ENCODE peak calls at places on chromosomes 6 and 20, in four cellular contexts. C is A549, X is neural progenitor cell, U is ovary. Y is an unnamed sample.

GRCh38 chr20:59006864-59007757 is at the start of gene CTSZ:
- DNase-seq in C (peak), X (peak), U (peak), Y (peak)

GRCh38 chr6:16651871-16652270 is 109.4 kb downstream of the ATXN1 start:
- DNase-seq in C (no peak), X (no peak), U (no peak), Y (no peak)

GRCh38 chr20:57450419-57450818 is 59.2 kb downstream of the RBM38 start:
- DNase-seq in C (no peak), X (no peak), U (no peak), Y (peak)

GRCh38 chr6:170261643-170262480 is 29.0 kb downstream of the DLL1 start:
- DNase-seq in C (no peak), X (no peak), U (peak), Y (no peak)

GRCh38 chr6:50837589-50838445 is 19.1 kb downstream of the TFAP2B start:
- DNase-seq in C (no peak), X (no peak), U (no peak), Y (no peak)

GRCh38 chr20:61045876-61046585 is 206.0 kb upstream of the CDH4 start:
- DNase-seq in C (no peak), X (peak), U (no peak), Y (no peak)

GRCh38 chr20:37680420-37680819 is 13.4 kb upstream of the CTNNBL1 start:
- DNase-seq in C (no peak), X (no peak), U (no peak), Y (no peak)

GRCh38 chr6:6885521-6886088 is 222.2 kb upstream of the RREB1 start:
- DNase-seq in C (no peak), X (no peak), U (no peak), Y (peak)

GRCh38 chr20:61500791-61501321 is 248.8 kb downstream of the CDH4 start:
- DNase-seq in C (no peak), X (no peak), U (no peak), Y (peak)

GRCh38 chr6:34839696-34840352 is 47.9 kb downstream of the BLTP3A start:
- DNase-seq in C (no peak), X (no peak), U (no peak), Y (no peak)

GRCh38 chr6:31825553-31825952 is 2.0 kb upstream of the HSPA1B start:
- DNase-seq in C (no peak), X (no peak), U (no peak), Y (no peak)

GRCh38 chr6:63844287-63844686 is 208.7 kb downstream of the PHF3 start:
- DNase-seq in C (no peak), X (no peak), U (no peak), Y (no peak)

GRCh38 chr6:106215608-106216007 is 110.0 kb downstream of the ATG5 start:
- DNase-seq in C (no peak), X (no peak), U (no peak), Y (no peak)

GRCh38 chr20:53174454-53174853 is 202.3 kb downstream of the TSHZ2 start:
- DNase-seq in C (no peak), X (no peak), U (no peak), Y (no peak)

GRCh38 chr6:3957321-3957720 is 108.1 kb downstream of the FAM50B start:
- DNase-seq in C (no peak), X (no peak), U (no peak), Y (no peak)

GRCh38 chr20:38217791-38218565 is 42.6 kb downstream of the KIAA1755 start:
- DNase-seq in C (peak), X (peak), U (no peak), Y (peak)

GRCh38 chr20:11721411-11721810 is 196.3 kb upstream of the BTBD3 start:
- DNase-seq in C (no peak), X (no peak), U (no peak), Y (no peak)

GRCh38 chr6:158863646-158864045 is 44.5 kb upstream of the EZR start:
- DNase-seq in C (no peak), X (no peak), U (no peak), Y (no peak)

GRCh38 chr6:73704260-73704659 is 8.3 kb downstream of the CD109 start:
- DNase-seq in C (peak), X (no peak), U (no peak), Y (peak)

GRCh38 chr6:169809386-169809785 is 58.0 kb downstream of the ERMARD start:
- DNase-seq in C (no peak), X (no peak), U (no peak), Y (no peak)

GRCh38 chr6:136226674-136227377 is 23.3 kb downstream of the MTFR2 start:
- DNase-seq in C (no peak), X (no peak), U (no peak), Y (no peak)

GRCh38 chr20:47204008-47204745 is 152.3 kb downstream of the ZMYND8 start:
- DNase-seq in C (no peak), X (no peak), U (no peak), Y (peak)

GRCh38 chr6:3372912-3373554 is 83.8 kb downstream of the SLC22A23 start:
- DNase-seq in C (no peak), X (no peak), U (no peak), Y (no peak)

GRCh38 chr6:156865019-156865629 is 87.9 kb downstream of the ARID1B start:
- DNase-seq in C (no peak), X (no peak), U (no peak), Y (peak)

GRCh38 chr6:169321546-169321945 is 67.9 kb upstream of the THBS2 start:
- DNase-seq in C (no peak), X (no peak), U (no peak), Y (no peak)

GRCh38 chr6:19691465-19692167 is 145.6 kb upstream of the ID4 start:
- DNase-seq in C (no peak), X (peak), U (no peak), Y (peak)

GRCh38 chr20:1389703-1390385 is 3.0 kb downstream of the FKBP1A start:
- DNase-seq in C (no peak), X (no peak), U (no peak), Y (peak)

GRCh38 chr6:33320315-33321181 is 3.0 kb upstream of the ZBTB22 start:
- DNase-seq in C (no peak), X (no peak), U (peak), Y (peak)

GRCh38 chr6:33317668-33318425 is at the start of gene ZBTB22:
- DNase-seq in C (peak), X (peak), U (peak), Y (peak)

GRCh38 chr6:33321227-33321626 is 3.7 kb upstream of the ZBTB22 start:
- DNase-seq in C (no peak), X (no peak), U (peak), Y (no peak)

GRCh38 chr6:33318426-33319073 is 1.0 kb upstream of the ZBTB22 start:
- DNase-seq in C (no peak), X (no peak), U (peak), Y (no peak)

GRCh38 chr6:33319939-33320314 is 2.4 kb upstream of the ZBTB22 start:
- DNase-seq in C (no peak), X (no peak), U (no peak), Y (no peak)
- H3K4me3 ChIP-seq in C (no peak), X (no peak), U (no peak), Y (no peak)

GRCh38 chr6:41724638-41725501 is 10.5 kb downstream of the TFEB start:
- DNase-seq in C (no peak), X (no peak), U (no peak), Y (peak)
- H3K4me3 ChIP-seq in C (no peak), X (no peak), U (no peak), Y (no peak)

GRCh38 chr20:9573598-9573997 is 59.2 kb downstream of the LAMP5 start:
- DNase-seq in C (no peak), X (peak), U (no peak), Y (no peak)
- H3K4me3 ChIP-seq in C (no peak), X (peak), U (no peak), Y (no peak)

DNA sequence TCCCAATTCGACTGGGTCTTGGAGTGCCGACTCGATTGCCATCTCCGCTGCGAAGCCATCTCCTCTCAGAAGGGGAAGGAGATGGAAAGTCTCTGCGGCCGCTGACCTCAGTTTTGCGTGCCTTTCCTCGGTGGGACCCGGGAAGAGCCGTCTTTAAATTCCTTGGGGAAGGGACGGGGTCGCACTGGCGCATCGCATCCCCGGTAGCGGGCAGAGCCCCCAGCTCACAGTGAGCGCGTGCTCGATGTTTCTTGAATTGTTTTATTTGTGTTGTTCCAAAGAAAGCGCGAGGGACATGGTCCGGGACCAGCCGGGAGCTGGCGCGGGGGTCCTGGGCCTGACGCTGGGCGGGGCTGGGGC is 254 bp upstream of the TIAM2 start:
- DNase-seq in C (no peak), X (no peak), U (no peak), Y (no peak)
- H3K4me3 ChIP-seq in C (peak), X (peak), U (peak), Y (peak)

DNA sequence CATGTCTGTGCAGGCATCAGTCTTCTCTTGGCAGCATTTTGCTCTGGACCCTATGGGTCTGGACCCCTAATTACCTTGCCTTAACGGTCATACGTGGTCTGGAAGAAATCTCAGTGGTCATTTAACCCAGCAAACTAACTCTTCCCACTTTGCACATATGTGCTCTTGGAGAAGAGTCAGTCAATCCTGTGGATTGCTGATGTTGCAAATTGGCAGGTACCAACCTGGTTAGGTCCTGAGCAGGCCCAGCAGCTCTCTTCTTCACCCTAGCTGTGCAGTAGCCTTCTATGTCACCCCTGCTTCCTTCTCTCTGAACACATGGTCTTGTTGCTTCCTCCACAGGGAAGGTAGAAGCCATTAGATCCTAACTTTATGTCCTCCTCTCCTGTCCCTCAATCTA is 1.6 kb downstream of the CEP43 start:
- DNase-seq in C (no peak), X (no peak), U (no peak), Y (no peak)
- H3K4me3 ChIP-seq in C (peak), X (peak), U (no peak), Y (no peak)

GRCh38 chr20:48338717-48339116 is 489.1 kb downstream of the PREX1 start:
- DNase-seq in C (no peak), X (no peak), U (no peak), Y (no peak)

GRCh38 chr20:48339986-48340884 is 487.6 kb downstream of the PREX1 start:
- DNase-seq in C (no peak), X (no peak), U (no peak), Y (no peak)

GRCh38 chr20:48340915-48341314 is 486.9 kb downstream of the PREX1 start:
- DNase-seq in C (no peak), X (no peak), U (no peak), Y (no peak)

GRCh38 chr20:48336647-48337046 is 491.2 kb downstream of the PREX1 start:
- DNase-seq in C (peak), X (no peak), U (no peak), Y (no peak)

GRCh38 chr20:48339147-48339985 is 488.4 kb downstream of the PREX1 start:
- DNase-seq in C (peak), X (no peak), U (peak), Y (peak)
- H3K4me3 ChIP-seq in C (no peak), X (no peak), U (no peak), Y (no peak)

Y was measured in cardiac muscle cell.